ENCODE peak calls at places on chromosome 2, in five cellular contexts. One of them, this sample, is unnamed.

GRCh38 chr2:109486711-109487130 is 127.0 kb downstream of the SEPTIN10 start:
- DNase-seq in fibroblast of lung: no peak
- DNase-seq in psoas muscle: no peak
- DNase-seq in mammary epithelial cell: no peak
- DNase-seq in GM23338: no peak
- DNase-seq in this sample: no peak

GRCh38 chr2:176997074-176997791 is 215.4 kb upstream of the HNRNPA3 start:
- DNase-seq in mammary epithelial cell: peak
- DNase-seq in fibroblast of lung: peak
- DNase-seq in GM23338: no peak
- DNase-seq in psoas muscle: no peak
- DNase-seq in this sample: peak

GRCh38 chr2:176554107-176555048 is 285.1 kb downstream of the MTX2 start:
- DNase-seq in psoas muscle: no peak
- DNase-seq in fibroblast of lung: peak
- DNase-seq in mammary epithelial cell: peak
- DNase-seq in GM23338: peak
- DNase-seq in this sample: no peak

GRCh38 chr2:73855526-73855925 is 26.8 kb downstream of the STAMBP start:
- DNase-seq in fibroblast of lung: no peak
- DNase-seq in mammary epithelial cell: no peak
- DNase-seq in psoas muscle: no peak
- DNase-seq in GM23338: no peak
- DNase-seq in this sample: no peak

GRCh38 chr2:200705305-200705985 is 106.3 kb upstream of the BZW1 start:
- DNase-seq in psoas muscle: no peak
- DNase-seq in GM23338: peak
- DNase-seq in mammary epithelial cell: peak
- DNase-seq in fibroblast of lung: peak
- DNase-seq in this sample: no peak

GRCh38 chr2:122390406-122390805 is 635.0 kb downstream of the TSN start:
- DNase-seq in mammary epithelial cell: peak
- DNase-seq in fibroblast of lung: no peak
- DNase-seq in psoas muscle: no peak
- DNase-seq in GM23338: no peak
- DNase-seq in this sample: peak

GRCh38 chr2:152098798-152099654 is at the start of gene CACNB4:
- DNase-seq in psoas muscle: peak
- DNase-seq in GM23338: peak
- DNase-seq in mammary epithelial cell: no peak
- DNase-seq in fibroblast of lung: peak
- DNase-seq in this sample: no peak

GRCh38 chr2:238290079-238290478 is 1.7 kb upstream of the PER2 start:
- DNase-seq in psoas muscle: peak
- DNase-seq in GM23338: peak
- DNase-seq in fibroblast of lung: no peak
- DNase-seq in mammary epithelial cell: peak
- DNase-seq in this sample: no peak

GRCh38 chr2:197349699-197350098 is 39.1 kb upstream of the ANKRD44 start:
- DNase-seq in fibroblast of lung: no peak
- DNase-seq in GM23338: no peak
- DNase-seq in mammary epithelial cell: no peak
- DNase-seq in psoas muscle: no peak
- DNase-seq in this sample: no peak

GRCh38 chr2:67898605-67899004 is 164.2 kb downstream of the C1D start:
- DNase-seq in GM23338: no peak
- DNase-seq in psoas muscle: no peak
- DNase-seq in fibroblast of lung: no peak
- DNase-seq in mammary epithelial cell: no peak
- DNase-seq in this sample: no peak

GRCh38 chr2:226215902-226216503 is 583.6 kb downstream of the IRS1 start:
- DNase-seq in psoas muscle: peak
- DNase-seq in fibroblast of lung: peak
- DNase-seq in mammary epithelial cell: peak
- DNase-seq in GM23338: peak
- DNase-seq in this sample: no peak

GRCh38 chr2:233919938-233920337 is 2.8 kb downstream of the TRPM8 start:
- DNase-seq in mammary epithelial cell: peak
- DNase-seq in fibroblast of lung: peak
- DNase-seq in psoas muscle: no peak
- DNase-seq in GM23338: no peak
- DNase-seq in this sample: no peak

GRCh38 chr2:101793277-101793969 is 95.9 kb downstream of the MAP4K4 start:
- DNase-seq in mammary epithelial cell: no peak
- DNase-seq in GM23338: peak
- DNase-seq in psoas muscle: no peak
- DNase-seq in fibroblast of lung: peak
- DNase-seq in this sample: no peak

GRCh38 chr2:6921321-6921922 is 4.2 kb downstream of the RNF144A start:
- DNase-seq in fibroblast of lung: no peak
- DNase-seq in psoas muscle: no peak
- DNase-seq in mammary epithelial cell: no peak
- DNase-seq in GM23338: no peak
- DNase-seq in this sample: no peak

GRCh38 chr2:109419960-109420370 is 193.8 kb downstream of the SEPTIN10 start:
- DNase-seq in mammary epithelial cell: no peak
- DNase-seq in GM23338: no peak
- DNase-seq in fibroblast of lung: peak
- DNase-seq in psoas muscle: peak
- DNase-seq in this sample: no peak

GRCh38 chr2:200337621-200338020 is 31.1 kb downstream of the SPATS2L start:
- DNase-seq in mammary epithelial cell: no peak
- DNase-seq in GM23338: no peak
- DNase-seq in fibroblast of lung: no peak
- DNase-seq in psoas muscle: no peak
- DNase-seq in this sample: no peak

DNA sequence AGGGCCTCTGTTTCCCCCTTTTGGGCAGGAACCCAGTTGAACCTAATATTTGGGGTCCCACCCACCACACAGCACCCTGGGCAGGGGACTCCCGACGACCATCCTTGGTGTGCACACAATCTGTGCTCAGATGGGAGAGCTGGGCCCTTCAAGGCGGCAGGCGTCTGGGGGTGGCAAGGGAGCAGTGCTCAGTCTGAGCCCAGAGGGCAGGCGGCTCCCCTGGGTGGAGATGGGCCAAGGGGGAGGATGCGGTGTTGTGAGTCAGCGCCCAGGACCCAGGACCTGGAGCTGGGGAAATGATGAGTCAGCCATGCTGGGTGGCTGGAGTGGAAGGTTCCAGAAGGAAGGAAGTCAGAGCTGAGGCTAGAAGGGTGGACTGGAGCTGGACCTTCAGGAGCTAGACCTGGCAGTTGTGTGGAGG is 3.8 kb downstream of the PROM2 start:
- DNase-seq in GM23338: no peak
- DNase-seq in fibroblast of lung: peak
- DNase-seq in mammary epithelial cell: peak
- DNase-seq in psoas muscle: no peak
- DNase-seq in this sample: no peak
- H3K4me3 ChIP-seq in GM23338: no peak
- H3K4me3 ChIP-seq in fibroblast of lung: no peak
- H3K4me3 ChIP-seq in mammary epithelial cell: no peak
- H3K4me3 ChIP-seq in psoas muscle: no peak
- H3K4me3 ChIP-seq in this sample: no peak

GRCh38 chr2:60555794-60556161 is 2.3 kb upstream of the BCL11A start:
- DNase-seq in GM23338: peak
- DNase-seq in fibroblast of lung: no peak
- DNase-seq in psoas muscle: no peak
- DNase-seq in mammary epithelial cell: no peak
- DNase-seq in this sample: no peak

GRCh38 chr2:60553992-60554648 is 666 bp upstream of the BCL11A start:
- DNase-seq in mammary epithelial cell: peak
- DNase-seq in GM23338: peak
- DNase-seq in fibroblast of lung: no peak
- DNase-seq in psoas muscle: no peak
- DNase-seq in this sample: no peak

GRCh38 chr2:60554649-60555065 is 1.2 kb upstream of the BCL11A start:
- DNase-seq in psoas muscle: no peak
- DNase-seq in GM23338: peak
- DNase-seq in mammary epithelial cell: no peak
- DNase-seq in fibroblast of lung: no peak
- DNase-seq in this sample: no peak

GRCh38 chr2:60556441-60556997 is 3.1 kb upstream of the BCL11A start:
- DNase-seq in psoas muscle: no peak
- DNase-seq in fibroblast of lung: no peak
- DNase-seq in GM23338: peak
- DNase-seq in mammary epithelial cell: no peak
- DNase-seq in this sample: no peak

DNA sequence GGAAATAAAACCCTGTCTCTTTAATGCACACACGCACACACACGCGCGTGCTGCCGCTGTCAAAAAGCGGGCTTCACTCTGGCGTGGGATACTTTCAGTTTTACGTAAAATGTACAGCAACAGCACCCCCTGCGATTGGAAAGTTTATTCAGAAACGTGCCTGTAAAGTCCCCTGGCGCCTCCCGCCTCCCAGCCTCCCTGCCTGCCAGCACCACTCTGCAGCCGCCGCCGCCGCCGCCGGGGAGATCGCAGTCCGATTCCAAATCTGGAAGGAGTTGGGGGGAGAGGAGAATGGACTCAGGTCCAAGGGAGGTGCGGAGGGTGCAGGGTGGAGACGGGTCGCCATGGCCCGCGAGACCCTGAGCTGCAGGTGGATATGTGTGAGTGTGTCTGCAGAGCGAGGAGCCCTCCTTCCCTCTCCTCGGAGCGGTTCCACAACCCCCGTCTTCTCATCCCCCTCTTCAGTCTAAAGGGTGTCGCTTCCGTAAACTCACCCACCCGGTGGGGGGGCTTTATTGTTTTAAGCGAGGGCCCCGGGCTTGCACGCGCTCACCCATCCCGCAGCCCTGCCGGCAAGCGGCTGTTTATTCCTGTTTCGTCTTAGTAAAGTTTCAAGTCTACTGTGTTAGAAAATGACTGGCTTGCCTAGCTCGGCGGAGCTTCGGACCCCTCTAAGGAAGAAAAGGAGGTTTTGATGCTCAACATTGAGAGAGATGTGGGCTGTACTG is 1.8 kb upstream of the BCL11A start:
- DNase-seq in psoas muscle: no peak
- DNase-seq in mammary epithelial cell: peak
- DNase-seq in GM23338: peak
- DNase-seq in fibroblast of lung: peak
- DNase-seq in this sample: no peak
- H3K4me3 ChIP-seq in psoas muscle: peak
- H3K4me3 ChIP-seq in mammary epithelial cell: peak
- H3K4me3 ChIP-seq in GM23338: peak
- H3K4me3 ChIP-seq in fibroblast of lung: peak
- H3K4me3 ChIP-seq in this sample: peak

DNA sequence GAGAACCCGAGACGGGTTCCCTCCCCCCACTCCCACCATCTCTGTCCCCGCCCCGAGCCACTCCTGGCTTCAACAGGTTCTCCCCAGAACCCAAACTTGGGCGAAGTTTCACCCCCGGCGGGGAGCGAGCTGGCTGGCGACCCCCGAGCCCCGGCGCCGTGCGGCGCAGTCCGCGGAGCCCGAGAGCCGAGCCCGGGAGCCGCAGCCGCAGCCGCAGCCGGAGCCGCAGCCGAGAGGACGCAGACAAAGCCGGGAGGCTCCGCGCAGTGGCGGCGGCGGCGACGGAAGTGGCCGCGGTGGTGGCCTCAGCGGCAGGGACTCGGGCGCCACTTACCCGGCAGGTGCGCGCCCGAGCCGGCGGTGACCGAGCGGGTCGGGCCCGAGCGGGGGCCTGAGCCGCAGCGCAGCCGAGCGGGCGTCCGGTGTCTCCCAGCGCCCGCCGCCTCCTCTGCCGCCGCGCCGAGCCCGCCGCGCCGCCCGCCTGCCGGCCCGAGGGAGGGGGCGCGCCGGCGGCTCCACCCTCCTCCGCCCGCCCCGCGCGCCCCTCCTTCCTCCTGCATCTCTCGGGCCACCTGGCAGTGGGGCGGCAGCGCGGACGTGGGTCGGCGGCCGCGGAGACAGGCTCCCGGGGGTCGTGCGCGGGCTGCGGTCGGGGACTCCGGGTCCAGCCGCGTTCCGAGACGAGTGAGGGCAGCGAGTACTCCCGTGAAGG is at the start of gene ECEL1:
- DNase-seq in mammary epithelial cell: no peak
- DNase-seq in GM23338: peak
- DNase-seq in fibroblast of lung: no peak
- DNase-seq in psoas muscle: no peak
- DNase-seq in this sample: no peak
- H3K4me3 ChIP-seq in mammary epithelial cell: no peak
- H3K4me3 ChIP-seq in GM23338: peak
- H3K4me3 ChIP-seq in fibroblast of lung: no peak
- H3K4me3 ChIP-seq in psoas muscle: peak
- H3K4me3 ChIP-seq in this sample: no peak

DNA sequence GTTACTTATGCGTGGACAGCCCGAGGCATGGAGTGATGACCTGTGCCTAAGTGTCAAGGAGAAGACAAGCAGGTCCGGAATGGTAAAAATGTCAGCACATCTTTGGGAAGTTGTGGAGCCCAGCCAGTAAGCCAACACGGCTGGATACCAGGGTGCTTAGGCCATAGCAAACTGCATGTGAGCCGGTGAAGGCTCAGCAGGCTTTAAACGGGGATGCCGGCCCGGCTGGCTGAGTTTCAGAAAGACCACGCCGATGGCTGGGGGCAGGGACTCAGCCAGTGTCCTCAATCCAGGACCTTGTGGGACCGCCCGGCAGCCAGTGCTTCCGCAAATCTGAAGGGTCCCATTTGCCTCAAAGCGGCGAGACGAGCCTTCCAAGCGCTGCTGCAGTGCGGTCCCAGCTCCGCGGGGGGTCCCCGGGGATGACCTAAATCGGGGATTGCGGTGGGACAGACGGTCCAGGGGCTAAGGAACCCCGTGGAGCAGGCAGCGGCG is 946 bp upstream of the AGAP1 start:
- DNase-seq in mammary epithelial cell: no peak
- DNase-seq in psoas muscle: no peak
- DNase-seq in GM23338: peak
- DNase-seq in fibroblast of lung: no peak
- DNase-seq in this sample: no peak
- H3K4me3 ChIP-seq in mammary epithelial cell: no peak
- H3K4me3 ChIP-seq in psoas muscle: peak
- H3K4me3 ChIP-seq in GM23338: peak
- H3K4me3 ChIP-seq in fibroblast of lung: peak
- H3K4me3 ChIP-seq in this sample: peak

DNA sequence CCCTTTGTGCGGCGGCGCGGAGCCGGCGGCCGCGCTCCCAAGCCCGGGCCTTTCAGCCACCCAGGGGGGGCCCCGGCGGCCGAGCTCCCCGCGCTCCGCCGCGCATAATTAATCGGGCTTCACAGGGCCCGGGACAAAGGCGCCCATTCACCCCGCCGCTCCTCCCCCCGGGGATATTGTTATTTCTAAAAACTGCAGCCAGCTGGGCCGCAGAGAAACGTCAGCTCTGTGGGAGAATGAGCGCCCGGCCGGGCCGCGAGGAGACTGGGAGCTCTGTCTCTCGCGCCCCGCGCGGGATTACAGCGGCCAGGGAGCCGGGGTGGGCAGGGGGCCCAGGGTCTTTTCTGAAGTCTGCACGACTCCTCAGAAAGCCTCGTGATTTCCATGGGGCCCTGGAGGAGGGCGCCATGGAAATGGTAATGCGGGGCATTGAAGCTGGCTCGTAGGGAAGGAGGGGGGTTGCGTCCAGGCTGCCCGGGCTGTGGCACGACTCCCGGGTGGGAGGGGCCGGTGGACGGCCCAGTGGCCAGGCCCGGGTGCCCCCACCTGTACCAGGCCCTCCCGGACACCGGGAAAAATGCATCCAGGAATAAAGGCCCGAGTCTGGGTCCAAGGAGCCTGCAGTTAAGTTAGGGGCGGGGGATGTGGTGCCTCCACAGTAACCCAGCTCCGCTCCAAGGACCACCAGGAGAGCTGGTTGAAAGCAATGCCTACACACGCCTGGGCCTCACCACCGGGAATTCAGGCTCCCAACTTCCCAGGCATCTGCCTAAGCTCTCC is 125.3 kb downstream of the ZFP36L2 start:
- DNase-seq in fibroblast of lung: peak
- DNase-seq in mammary epithelial cell: peak
- DNase-seq in psoas muscle: peak
- DNase-seq in GM23338: peak
- DNase-seq in this sample: no peak
- H3K4me3 ChIP-seq in fibroblast of lung: no peak
- H3K4me3 ChIP-seq in mammary epithelial cell: peak
- H3K4me3 ChIP-seq in psoas muscle: peak
- H3K4me3 ChIP-seq in GM23338: peak
- H3K4me3 ChIP-seq in this sample: no peak